ENCODE peak calls at places on chromosome X, in five cellular contexts. G is heart left ventricle, J is tibial nerve, X is neural progenitor cell, A is IMR-90. M is an unnamed sample.
A peak's percentile ranks its signal among the peaks of the same experiment; 100 is the strongest.

GRCh38 chrX:63855896-63856295 is 70.9 kb upstream of the ARHGEF9 start:
- DNase-seq in G (no peak), X (no peak), A (peak; percentile 14), J (no peak), M (peak; percentile 10)

GRCh38 chrX:30824275-30824674 is 64.8 kb downstream of the TAB3 start:
- DNase-seq in A (no peak), J (no peak), G (no peak), X (no peak), M (no peak)

GRCh38 chrX:17242470-17242869 is 132.5 kb upstream of the NHS start:
- DNase-seq in X (peak; percentile 62), J (peak; percentile 13), A (peak; percentile 55), G (no peak), M (peak; percentile 67)

GRCh38 chrX:74343970-74344622 is 40.1 kb downstream of the ZCCHC13 start:
- DNase-seq in J (no peak), X (peak; percentile 84), G (peak; percentile 46), A (peak; percentile 97), M (peak; percentile 98)

GRCh38 chrX:115616943-115617563 is 56.1 kb downstream of the PLS3 start:
- DNase-seq in G (no peak), A (peak; percentile 84), J (no peak), X (no peak), M (peak; percentile 89)

GRCh38 chrX:24465524-24465850 is 401 bp downstream of the PDK3 start:
- DNase-seq in A (no peak), G (no peak), X (no peak), J (no peak), M (no peak)

GRCh38 chrX:16839852-16840460 is 30.2 kb downstream of the RBBP7 start:
- DNase-seq in G (no peak), A (peak; percentile 85), X (peak; percentile 32), J (no peak), M (peak; percentile 89)

GRCh38 chrX:48179691-48180090 is 16.9 kb downstream of the SSX5 start:
- DNase-seq in A (no peak), G (no peak), J (no peak), X (no peak), M (no peak)

GRCh38 chrX:122135070-122135469 is 1049.0 kb upstream of the GRIA3 start:
- DNase-seq in G (no peak), X (no peak), J (no peak), A (no peak), M (no peak)

GRCh38 chrX:118226060-118226428 is 109.4 kb upstream of the KLHL13 start:
- DNase-seq in J (no peak), X (no peak), A (no peak), G (no peak), M (peak; percentile 21)

GRCh38 chrX:12878536-12878935 is 11.7 kb downstream of the TLR7 start:
- DNase-seq in G (no peak), A (no peak), X (no peak), J (no peak), M (no peak)

GRCh38 chrX:10102046-10102704 is 54.6 kb upstream of the CLCN4 start:
- DNase-seq in A (no peak), X (no peak), G (no peak), J (no peak), M (no peak)

GRCh38 chrX:11704725-11705495 is 39.2 kb upstream of the ARHGAP6 start:
- DNase-seq in J (no peak), X (no peak), G (no peak), A (peak; percentile 5), M (peak; percentile 39)

GRCh38 chrX:70219938-70220764 is 14.3 kb upstream of the AWAT1 start:
- DNase-seq in G (no peak), A (peak; percentile 1), J (peak; percentile 13), X (no peak), M (peak; percentile 1)

GRCh38 chrX:109830704-109831206 is 97.7 kb upstream of the ACSL4 start:
- DNase-seq in A (peak; percentile 75), G (no peak), J (no peak), X (no peak), M (peak; percentile 68)

GRCh38 chrX:47831788-47832187 is 4.9 kb upstream of the ZNF81 start:
- DNase-seq in X (peak; percentile 28), J (no peak), A (peak; percentile 18), G (peak; percentile 48), M (peak; percentile 41)

GRCh38 chrX:69063486-69063885 is 101.8 kb downstream of the PJA1 start:
- DNase-seq in A (no peak), J (no peak), G (no peak), X (no peak), M (no peak)

GRCh38 chrX:69065451-69065850 is 99.8 kb downstream of the PJA1 start:
- DNase-seq in X (no peak), J (no peak), G (no peak), A (peak; percentile 50), M (peak; percentile 24)

GRCh38 chrX:69066021-69066757 is 99.1 kb downstream of the PJA1 start:
- DNase-seq in J (no peak), X (no peak), G (no peak), A (no peak), M (no peak)

GRCh38 chrX:69062493-69062892 is 102.8 kb downstream of the PJA1 start:
- DNase-seq in X (no peak), G (no peak), J (no peak), A (no peak), M (no peak)

DNA sequence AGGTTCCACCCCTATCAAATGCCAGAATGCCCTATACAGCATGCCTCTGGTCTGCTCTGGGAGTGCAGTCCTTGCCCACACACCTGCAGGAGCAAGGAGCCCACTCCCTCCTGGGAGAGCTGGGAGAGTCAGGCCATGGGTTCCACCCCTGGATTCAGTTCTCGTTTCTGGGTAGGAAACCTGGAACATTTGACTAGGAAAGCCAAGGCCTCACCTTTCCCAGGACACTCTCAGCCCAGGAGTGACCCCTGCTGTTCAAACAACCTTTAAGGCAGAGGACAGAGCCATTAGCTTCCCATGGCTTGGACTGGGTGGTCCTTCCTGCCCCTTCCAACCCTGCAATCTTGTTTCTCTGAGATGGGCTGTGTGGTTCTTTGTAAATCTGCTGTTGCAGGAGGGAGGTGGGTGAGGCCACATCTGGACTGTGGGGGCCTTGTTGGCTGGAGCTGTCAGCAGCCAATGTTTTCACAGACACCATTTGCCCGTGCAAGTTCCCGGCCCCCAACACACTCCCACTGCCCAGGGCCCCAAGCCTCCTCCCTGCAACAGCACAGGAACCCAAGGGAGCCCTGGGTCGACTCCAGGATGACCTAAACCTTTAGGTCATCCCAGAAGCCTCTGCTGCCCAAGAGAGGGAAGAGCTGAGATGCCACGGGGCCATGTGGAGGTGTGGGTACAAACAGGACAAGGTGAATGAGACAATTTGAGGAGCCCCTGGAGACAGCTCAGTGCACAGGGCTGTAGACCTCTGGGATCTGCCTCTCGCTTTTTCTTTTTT is 104.4 kb downstream of the PJA1 start:
- DNase-seq in X (peak; percentile 37), G (peak; percentile 54), A (peak; percentile 31), J (peak; percentile 18), M (peak; percentile 55)
- TF ChIP-seq CTCF in X (peak; percentile 29), G (peak; percentile 33), A (peak; percentile 50), J (no peak), M (peak; percentile 63)

DNA sequence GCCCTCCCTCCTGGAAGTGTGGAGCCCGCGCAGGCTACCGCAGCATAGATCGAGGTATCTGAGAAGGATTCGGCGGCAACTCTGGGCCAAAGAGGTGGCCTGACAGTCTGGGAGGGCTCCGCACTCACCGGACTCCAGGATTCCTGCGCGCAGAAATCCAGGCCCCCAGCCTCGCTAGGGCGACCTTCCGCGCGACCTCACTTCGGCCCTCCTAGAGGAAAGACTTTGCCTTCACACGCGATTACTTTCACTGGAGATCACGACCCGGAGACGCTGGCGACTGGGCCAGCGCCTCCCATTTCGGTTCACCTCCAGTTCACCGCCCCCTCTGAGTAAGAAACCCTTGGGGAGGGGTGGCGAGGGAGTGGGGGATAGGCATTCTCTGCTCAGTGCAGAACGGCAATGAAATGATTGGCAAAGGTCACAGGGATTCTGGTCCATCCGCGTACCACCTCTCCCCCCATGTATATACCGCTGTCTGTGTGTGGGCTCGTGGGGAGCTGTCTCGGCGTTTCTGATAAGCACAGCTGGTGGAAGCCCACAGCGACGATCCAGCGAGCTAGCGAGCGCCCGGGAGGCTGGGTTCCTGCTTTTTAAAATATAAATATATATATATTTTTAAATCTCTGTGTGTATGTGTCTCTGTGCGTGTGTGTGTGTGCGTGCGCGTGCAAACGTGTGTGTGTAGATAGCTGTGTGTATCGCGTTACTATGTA is 2.5 kb downstream of the POU3F4 start:
- DNase-seq in X (peak; percentile 50), A (no peak), J (no peak), G (no peak), M (no peak)
- H3K4me3 ChIP-seq in X (peak overlapping the region; percentile 41), A (no peak overlapping the region), J (no peak overlapping the region), G (no peak overlapping the region), M (no peak overlapping the region)

GRCh38 chrX:151505796-151506195 is 57.7 kb upstream of the PASD1 start:
- DNase-seq in J (no peak), A (no peak), G (no peak), X (peak; percentile 57), M (peak; percentile 1)
- TF ChIP-seq CTCF in J (no peak), A (peak; percentile 29), G (no peak), X (peak; percentile 60), M (peak; percentile 17)

GRCh38 chrX:154350429-154351182 is 23.8 kb downstream of the FLNA start:
- DNase-seq in A (no peak), G (no peak), X (no peak), J (no peak), M (no peak)
- H3K4me3 ChIP-seq in A (no peak overlapping the region), G (no peak overlapping the region), X (no peak overlapping the region), J (no peak overlapping the region), M (no peak overlapping the region)

GRCh38 chrX:21384178-21384577 is 10.0 kb downstream of the CNKSR2 start:
- DNase-seq in X (no peak), G (no peak), A (no peak), J (no peak), M (no peak)

GRCh38 chrX:21383546-21383945 is 9.3 kb downstream of the CNKSR2 start:
- DNase-seq in J (no peak), A (no peak), G (no peak), X (no peak), M (no peak)

GRCh38 chrX:21382715-21383114 is 8.5 kb downstream of the CNKSR2 start:
- DNase-seq in J (no peak), X (no peak), G (no peak), A (no peak), M (peak; percentile 5)
- TF ChIP-seq CTCF in J (no peak), X (peak; percentile 37), G (no peak), A (no peak), M (peak; percentile 29)

GRCh38 chrX:119482041-119482440 is 13.8 kb downstream of the SLC25A5 start:
- DNase-seq in X (no peak), G (no peak), A (no peak), J (no peak), M (no peak)
- H3K4me3 ChIP-seq in X (peak overlapping the region; percentile 34), G (peak overlapping the region; percentile 52), A (peak overlapping the region; percentile 52), J (peak overlapping the region; percentile 47), M (peak overlapping the region; percentile 54)

GRCh38 chrX:120668357-120668756 is 38.5 kb upstream of the C1GALT1C1 start:
- DNase-seq in J (no peak), A (no peak), X (no peak), G (no peak), M (no peak)

GRCh38 chrX:120660638-120661037 is 30.8 kb upstream of the C1GALT1C1 start:
- DNase-seq in A (no peak), J (no peak), X (no peak), G (no peak), M (no peak)

DNA sequence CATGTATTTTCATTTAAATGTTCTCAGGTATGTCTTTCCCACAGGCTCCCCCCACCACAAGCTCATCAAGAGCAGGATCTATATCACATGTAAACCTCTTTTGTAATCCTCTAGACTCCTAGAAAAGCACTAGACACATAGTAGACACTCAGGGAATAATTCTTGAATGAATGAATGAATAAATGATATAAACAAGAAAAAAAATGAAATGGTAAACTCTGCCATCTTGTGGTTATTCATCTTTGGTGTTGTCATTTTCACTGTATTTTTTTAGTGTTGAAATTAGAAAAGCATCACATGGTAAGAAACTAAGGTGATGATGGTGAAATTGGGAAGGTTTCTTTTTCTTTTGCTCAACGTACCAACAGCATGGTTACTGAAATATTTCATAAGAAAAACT is 34.2 kb upstream of the C1GALT1C1 start:
- DNase-seq in X (no peak), A (peak; percentile 13), J (no peak), G (no peak), M (peak; percentile 46)
- TF ChIP-seq CTCF in X (peak; percentile 23), A (peak; percentile 40), J (no peak), G (no peak), M (peak; percentile 21)

M was measured in choroid plexus epithelial cell.